ENCODE peak calls at places on chromosome 5, in ten cellular contexts. One of them, this sample, is unnamed.

GRCh38 chr5:142095035-142095434 is 13.5 kb upstream of the NDFIP1 start:
- DNase-seq in GF-D8: no peak
- DNase-seq in activated T-helper 2 cell treated with anti-CD3 and anti-CD28 coated beads, Interferon-gamma antibody, Interleukin-2, Interleukin-4, amounts not matched to agents 10 μg/mL and 5 μg/mL and 100 μg/mL, durations not matched to agents 14 hours and 24 hours and 36 hours: no peak
- DNase-seq in stomach: no peak
- DNase-seq in cardiac muscle cell: no peak
- DNase-seq in effector memory CD8-positive, alpha-beta T cell: no peak
- DNase-seq in hypothalamus: no peak
- DNase-seq in AG10803: no peak
- DNase-seq in left cardiac atrium: no peak
- DNase-seq in NCI-H748 treated with DMSO at 0.1 percent for 48 hours: no peak
- DNase-seq in this sample: no peak

GRCh38 chr5:130706696-130707095 is 458.4 kb downstream of the HINT1 start:
- DNase-seq in GF-D8: no peak
- DNase-seq in activated T-helper 2 cell treated with anti-CD3 and anti-CD28 coated beads, Interferon-gamma antibody, Interleukin-2, Interleukin-4, amounts not matched to agents 10 μg/mL and 5 μg/mL and 100 μg/mL, durations not matched to agents 14 hours and 24 hours and 36 hours: no peak
- DNase-seq in stomach: no peak
- DNase-seq in cardiac muscle cell: no peak
- DNase-seq in effector memory CD8-positive, alpha-beta T cell: no peak
- DNase-seq in hypothalamus: no peak
- DNase-seq in AG10803: no peak
- DNase-seq in left cardiac atrium: no peak
- DNase-seq in NCI-H748 treated with DMSO at 0.1 percent for 48 hours: no peak
- DNase-seq in this sample: no peak

GRCh38 chr5:127870914-127871313 is 167.7 kb downstream of the CCDC192 start:
- DNase-seq in GF-D8: no peak
- DNase-seq in activated T-helper 2 cell treated with anti-CD3 and anti-CD28 coated beads, Interferon-gamma antibody, Interleukin-2, Interleukin-4, amounts not matched to agents 10 μg/mL and 5 μg/mL and 100 μg/mL, durations not matched to agents 14 hours and 24 hours and 36 hours: no peak
- DNase-seq in stomach: peak
- DNase-seq in cardiac muscle cell: no peak
- DNase-seq in effector memory CD8-positive, alpha-beta T cell: no peak
- DNase-seq in hypothalamus: peak
- DNase-seq in AG10803: peak
- DNase-seq in left cardiac atrium: peak
- DNase-seq in NCI-H748 treated with DMSO at 0.1 percent for 48 hours: no peak
- DNase-seq in this sample: peak

GRCh38 chr5:79702606-79703380 is 13.2 kb downstream of the CMYA5 start:
- DNase-seq in GF-D8: no peak
- DNase-seq in activated T-helper 2 cell treated with anti-CD3 and anti-CD28 coated beads, Interferon-gamma antibody, Interleukin-2, Interleukin-4, amounts not matched to agents 10 μg/mL and 5 μg/mL and 100 μg/mL, durations not matched to agents 14 hours and 24 hours and 36 hours: peak
- DNase-seq in stomach: no peak
- DNase-seq in cardiac muscle cell: no peak
- DNase-seq in effector memory CD8-positive, alpha-beta T cell: no peak
- DNase-seq in hypothalamus: no peak
- DNase-seq in AG10803: peak
- DNase-seq in left cardiac atrium: no peak
- DNase-seq in NCI-H748 treated with DMSO at 0.1 percent for 48 hours: no peak
- DNase-seq in this sample: peak

GRCh38 chr5:11293523-11293922 is 532.5 kb upstream of the DAP start:
- DNase-seq in GF-D8: no peak
- DNase-seq in activated T-helper 2 cell treated with anti-CD3 and anti-CD28 coated beads, Interferon-gamma antibody, Interleukin-2, Interleukin-4, amounts not matched to agents 10 μg/mL and 5 μg/mL and 100 μg/mL, durations not matched to agents 14 hours and 24 hours and 36 hours: no peak
- DNase-seq in stomach: no peak
- DNase-seq in cardiac muscle cell: no peak
- DNase-seq in effector memory CD8-positive, alpha-beta T cell: no peak
- DNase-seq in hypothalamus: no peak
- DNase-seq in AG10803: no peak
- DNase-seq in left cardiac atrium: no peak
- DNase-seq in NCI-H748 treated with DMSO at 0.1 percent for 48 hours: no peak
- DNase-seq in this sample: no peak

GRCh38 chr5:1334831-1335539 is 9.9 kb downstream of the CLPTM1L start:
- DNase-seq in GF-D8: no peak
- DNase-seq in activated T-helper 2 cell treated with anti-CD3 and anti-CD28 coated beads, Interferon-gamma antibody, Interleukin-2, Interleukin-4, amounts not matched to agents 10 μg/mL and 5 μg/mL and 100 μg/mL, durations not matched to agents 14 hours and 24 hours and 36 hours: no peak
- DNase-seq in stomach: no peak
- DNase-seq in cardiac muscle cell: no peak
- DNase-seq in effector memory CD8-positive, alpha-beta T cell: no peak
- DNase-seq in hypothalamus: no peak
- DNase-seq in AG10803: no peak
- DNase-seq in left cardiac atrium: no peak
- DNase-seq in NCI-H748 treated with DMSO at 0.1 percent for 48 hours: no peak
- DNase-seq in this sample: no peak

GRCh38 chr5:149635394-149635793 is 54.1 kb downstream of the ARHGEF37 start:
- DNase-seq in GF-D8: no peak
- DNase-seq in activated T-helper 2 cell treated with anti-CD3 and anti-CD28 coated beads, Interferon-gamma antibody, Interleukin-2, Interleukin-4, amounts not matched to agents 10 μg/mL and 5 μg/mL and 100 μg/mL, durations not matched to agents 14 hours and 24 hours and 36 hours: no peak
- DNase-seq in stomach: no peak
- DNase-seq in cardiac muscle cell: no peak
- DNase-seq in effector memory CD8-positive, alpha-beta T cell: no peak
- DNase-seq in hypothalamus: no peak
- DNase-seq in AG10803: no peak
- DNase-seq in left cardiac atrium: no peak
- DNase-seq in NCI-H748 treated with DMSO at 0.1 percent for 48 hours: no peak
- DNase-seq in this sample: no peak

GRCh38 chr5:135034186-135034962 is at the start of gene PITX1:
- DNase-seq in GF-D8: no peak
- DNase-seq in activated T-helper 2 cell treated with anti-CD3 and anti-CD28 coated beads, Interferon-gamma antibody, Interleukin-2, Interleukin-4, amounts not matched to agents 10 μg/mL and 5 μg/mL and 100 μg/mL, durations not matched to agents 14 hours and 24 hours and 36 hours: no peak
- DNase-seq in stomach: peak
- DNase-seq in cardiac muscle cell: peak
- DNase-seq in effector memory CD8-positive, alpha-beta T cell: no peak
- DNase-seq in hypothalamus: no peak
- DNase-seq in AG10803: peak
- DNase-seq in left cardiac atrium: no peak
- DNase-seq in NCI-H748 treated with DMSO at 0.1 percent for 48 hours: peak
- DNase-seq in this sample: no peak

GRCh38 chr5:142250119-142250518 is 74.7 kb downstream of the SPRY4 start:
- DNase-seq in GF-D8: no peak
- DNase-seq in activated T-helper 2 cell treated with anti-CD3 and anti-CD28 coated beads, Interferon-gamma antibody, Interleukin-2, Interleukin-4, amounts not matched to agents 10 μg/mL and 5 μg/mL and 100 μg/mL, durations not matched to agents 14 hours and 24 hours and 36 hours: no peak
- DNase-seq in stomach: no peak
- DNase-seq in cardiac muscle cell: no peak
- DNase-seq in effector memory CD8-positive, alpha-beta T cell: no peak
- DNase-seq in hypothalamus: no peak
- DNase-seq in AG10803: no peak
- DNase-seq in left cardiac atrium: no peak
- DNase-seq in NCI-H748 treated with DMSO at 0.1 percent for 48 hours: no peak
- DNase-seq in this sample: no peak

GRCh38 chr5:71481441-71481840 is 26.0 kb downstream of the BDP1 start:
- DNase-seq in GF-D8: no peak
- DNase-seq in activated T-helper 2 cell treated with anti-CD3 and anti-CD28 coated beads, Interferon-gamma antibody, Interleukin-2, Interleukin-4, amounts not matched to agents 10 μg/mL and 5 μg/mL and 100 μg/mL, durations not matched to agents 14 hours and 24 hours and 36 hours: no peak
- DNase-seq in stomach: no peak
- DNase-seq in cardiac muscle cell: no peak
- DNase-seq in effector memory CD8-positive, alpha-beta T cell: no peak
- DNase-seq in hypothalamus: no peak
- DNase-seq in AG10803: no peak
- DNase-seq in left cardiac atrium: no peak
- DNase-seq in NCI-H748 treated with DMSO at 0.1 percent for 48 hours: no peak
- DNase-seq in this sample: peak

GRCh38 chr5:73278693-73279092 is 105.7 kb downstream of the TMEM174 start:
- DNase-seq in GF-D8: no peak
- DNase-seq in activated T-helper 2 cell treated with anti-CD3 and anti-CD28 coated beads, Interferon-gamma antibody, Interleukin-2, Interleukin-4, amounts not matched to agents 10 μg/mL and 5 μg/mL and 100 μg/mL, durations not matched to agents 14 hours and 24 hours and 36 hours: no peak
- DNase-seq in stomach: no peak
- DNase-seq in cardiac muscle cell: no peak
- DNase-seq in effector memory CD8-positive, alpha-beta T cell: no peak
- DNase-seq in hypothalamus: no peak
- DNase-seq in AG10803: no peak
- DNase-seq in left cardiac atrium: no peak
- DNase-seq in NCI-H748 treated with DMSO at 0.1 percent for 48 hours: no peak
- DNase-seq in this sample: no peak

GRCh38 chr5:131630963-131631350 is 4.1 kb downstream of the RAPGEF6 start:
- DNase-seq in GF-D8: no peak
- DNase-seq in activated T-helper 2 cell treated with anti-CD3 and anti-CD28 coated beads, Interferon-gamma antibody, Interleukin-2, Interleukin-4, amounts not matched to agents 10 μg/mL and 5 μg/mL and 100 μg/mL, durations not matched to agents 14 hours and 24 hours and 36 hours: no peak
- DNase-seq in stomach: no peak
- DNase-seq in cardiac muscle cell: no peak
- DNase-seq in effector memory CD8-positive, alpha-beta T cell: no peak
- DNase-seq in hypothalamus: no peak
- DNase-seq in AG10803: no peak
- DNase-seq in left cardiac atrium: no peak
- DNase-seq in NCI-H748 treated with DMSO at 0.1 percent for 48 hours: no peak
- DNase-seq in this sample: no peak

GRCh38 chr5:73284985-73285384 is 112.0 kb downstream of the TMEM174 start:
- DNase-seq in GF-D8: no peak
- DNase-seq in activated T-helper 2 cell treated with anti-CD3 and anti-CD28 coated beads, Interferon-gamma antibody, Interleukin-2, Interleukin-4, amounts not matched to agents 10 μg/mL and 5 μg/mL and 100 μg/mL, durations not matched to agents 14 hours and 24 hours and 36 hours: no peak
- DNase-seq in stomach: no peak
- DNase-seq in cardiac muscle cell: no peak
- DNase-seq in effector memory CD8-positive, alpha-beta T cell: no peak
- DNase-seq in hypothalamus: no peak
- DNase-seq in AG10803: no peak
- DNase-seq in left cardiac atrium: no peak
- DNase-seq in NCI-H748 treated with DMSO at 0.1 percent for 48 hours: no peak
- DNase-seq in this sample: no peak

GRCh38 chr5:106189121-106189809 is 1481.5 kb downstream of the EFNA5 start:
- DNase-seq in GF-D8: no peak
- DNase-seq in activated T-helper 2 cell treated with anti-CD3 and anti-CD28 coated beads, Interferon-gamma antibody, Interleukin-2, Interleukin-4, amounts not matched to agents 10 μg/mL and 5 μg/mL and 100 μg/mL, durations not matched to agents 14 hours and 24 hours and 36 hours: no peak
- DNase-seq in stomach: no peak
- DNase-seq in cardiac muscle cell: no peak
- DNase-seq in effector memory CD8-positive, alpha-beta T cell: no peak
- DNase-seq in hypothalamus: no peak
- DNase-seq in AG10803: no peak
- DNase-seq in left cardiac atrium: no peak
- DNase-seq in NCI-H748 treated with DMSO at 0.1 percent for 48 hours: peak
- DNase-seq in this sample: no peak

GRCh38 chr5:72508241-72509170 is 1.3 kb upstream of the ZNF366 start:
- DNase-seq in GF-D8: no peak
- DNase-seq in activated T-helper 2 cell treated with anti-CD3 and anti-CD28 coated beads, Interferon-gamma antibody, Interleukin-2, Interleukin-4, amounts not matched to agents 10 μg/mL and 5 μg/mL and 100 μg/mL, durations not matched to agents 14 hours and 24 hours and 36 hours: no peak
- DNase-seq in stomach: no peak
- DNase-seq in cardiac muscle cell: no peak
- DNase-seq in effector memory CD8-positive, alpha-beta T cell: no peak
- DNase-seq in hypothalamus: no peak
- DNase-seq in AG10803: no peak
- DNase-seq in left cardiac atrium: no peak
- DNase-seq in NCI-H748 treated with DMSO at 0.1 percent for 48 hours: no peak
- DNase-seq in this sample: no peak

GRCh38 chr5:148956632-148957385 is 106.1 kb downstream of the SH3TC2 start:
- DNase-seq in GF-D8: no peak
- DNase-seq in activated T-helper 2 cell treated with anti-CD3 and anti-CD28 coated beads, Interferon-gamma antibody, Interleukin-2, Interleukin-4, amounts not matched to agents 10 μg/mL and 5 μg/mL and 100 μg/mL, durations not matched to agents 14 hours and 24 hours and 36 hours: no peak
- DNase-seq in stomach: peak
- DNase-seq in cardiac muscle cell: no peak
- DNase-seq in effector memory CD8-positive, alpha-beta T cell: no peak
- DNase-seq in hypothalamus: no peak
- DNase-seq in AG10803: no peak
- DNase-seq in left cardiac atrium: no peak
- DNase-seq in NCI-H748 treated with DMSO at 0.1 percent for 48 hours: no peak
- DNase-seq in this sample: no peak

GRCh38 chr5:128464596-128464995 is 73.4 kb downstream of the FBN2 start:
- DNase-seq in GF-D8: no peak
- DNase-seq in activated T-helper 2 cell treated with anti-CD3 and anti-CD28 coated beads, Interferon-gamma antibody, Interleukin-2, Interleukin-4, amounts not matched to agents 10 μg/mL and 5 μg/mL and 100 μg/mL, durations not matched to agents 14 hours and 24 hours and 36 hours: no peak
- DNase-seq in stomach: no peak
- DNase-seq in cardiac muscle cell: no peak
- DNase-seq in effector memory CD8-positive, alpha-beta T cell: no peak
- DNase-seq in hypothalamus: no peak
- DNase-seq in AG10803: peak
- DNase-seq in left cardiac atrium: no peak
- DNase-seq in NCI-H748 treated with DMSO at 0.1 percent for 48 hours: no peak
- DNase-seq in this sample: peak

GRCh38 chr5:945691-946541 is 53.2 kb downstream of the TRIP13 start:
- DNase-seq in GF-D8: no peak
- DNase-seq in activated T-helper 2 cell treated with anti-CD3 and anti-CD28 coated beads, Interferon-gamma antibody, Interleukin-2, Interleukin-4, amounts not matched to agents 10 μg/mL and 5 μg/mL and 100 μg/mL, durations not matched to agents 14 hours and 24 hours and 36 hours: no peak
- DNase-seq in stomach: no peak
- DNase-seq in cardiac muscle cell: no peak
- DNase-seq in effector memory CD8-positive, alpha-beta T cell: no peak
- DNase-seq in hypothalamus: no peak
- DNase-seq in AG10803: no peak
- DNase-seq in left cardiac atrium: no peak
- DNase-seq in NCI-H748 treated with DMSO at 0.1 percent for 48 hours: peak
- DNase-seq in this sample: no peak

GRCh38 chr5:93532370-93532769 is 48.6 kb downstream of the NR2F1-AS1 start:
- DNase-seq in GF-D8: no peak
- DNase-seq in activated T-helper 2 cell treated with anti-CD3 and anti-CD28 coated beads, Interferon-gamma antibody, Interleukin-2, Interleukin-4, amounts not matched to agents 10 μg/mL and 5 μg/mL and 100 μg/mL, durations not matched to agents 14 hours and 24 hours and 36 hours: no peak
- DNase-seq in stomach: peak
- DNase-seq in cardiac muscle cell: no peak
- DNase-seq in effector memory CD8-positive, alpha-beta T cell: no peak
- DNase-seq in hypothalamus: peak
- DNase-seq in AG10803: peak
- DNase-seq in left cardiac atrium: peak
- DNase-seq in NCI-H748 treated with DMSO at 0.1 percent for 48 hours: no peak
- DNase-seq in this sample: peak